ENCODE peak calls at places on chromosome 5, in five cellular contexts. B is Right ventricle myocardium inferior; L is effector memory CD8-positive, alpha-beta T cell; F is mesothelial cell of epicardium; A is hepatic stellate cell. Z is an unnamed sample.

GRCh38 chr5:149375434-149375833 is 3.7 kb downstream of the IL17B start:
- DNase-seq in B (no peak), L (no peak), F (no peak), A (no peak), Z (no peak)

GRCh38 chr5:72183231-72183630 is 76.0 kb downstream of the MAP1B start:
- DNase-seq in B (no peak), L (no peak), F (no peak), A (no peak), Z (no peak)

GRCh38 chr5:34486160-34486765 is 169.9 kb upstream of the RAI14 start:
- DNase-seq in B (peak), L (peak), F (peak), A (peak), Z (peak)

GRCh38 chr5:75055727-75056144 is 3.4 kb upstream of the GCNT4 start:
- DNase-seq in B (no peak), L (no peak), F (no peak), A (peak), Z (no peak)

GRCh38 chr5:129511291-129511690 is 51.2 kb downstream of the ADAMTS19 start:
- DNase-seq in B (no peak), L (no peak), F (no peak), A (no peak), Z (no peak)

GRCh38 chr5:24749701-24750100 is 104.9 kb upstream of the CDH10 start:
- DNase-seq in B (no peak), L (no peak), F (no peak), A (no peak), Z (no peak)

GRCh38 chr5:75051217-75051751 is 1.1 kb downstream of the GCNT4 start:
- DNase-seq in B (no peak), L (peak), F (no peak), A (no peak), Z (no peak)

GRCh38 chr5:96381526-96381925 is 51.5 kb downstream of the PCSK1 start:
- DNase-seq in B (no peak), L (no peak), F (no peak), A (no peak), Z (no peak)

GRCh38 chr5:43602818-43603534 is at the start of gene NNT:
- DNase-seq in B (peak), L (peak), F (peak), A (peak), Z (peak)

GRCh38 chr5:137778772-137779564 is 24.8 kb upstream of the HNRNPA0 start:
- DNase-seq in B (no peak), L (no peak), F (no peak), A (no peak), Z (no peak)

GRCh38 chr5:113204525-113205161 is 228.0 kb downstream of the DCP2 start:
- DNase-seq in B (peak), L (no peak), F (no peak), A (no peak), Z (peak)

GRCh38 chr5:23996525-23996924 is 489.1 kb downstream of the PRDM9 start:
- DNase-seq in B (no peak), L (no peak), F (no peak), A (no peak), Z (no peak)

GRCh38 chr5:66680804-66681203 is 84.6 kb downstream of the MAST4 start:
- DNase-seq in B (no peak), L (no peak), F (no peak), A (no peak), Z (no peak)

GRCh38 chr5:3509290-3509689 is 86.3 kb upstream of the IRX1 start:
- DNase-seq in B (no peak), L (no peak), F (no peak), A (no peak), Z (no peak)

GRCh38 chr5:149037819-149038218 is 25.0 kb downstream of the SH3TC2 start:
- DNase-seq in B (no peak), L (no peak), F (no peak), A (no peak), Z (no peak)

GRCh38 chr5:135441919-135442318 is 5.2 kb downstream of the DCANP1 start:
- DNase-seq in B (no peak), L (no peak), F (no peak), A (no peak), Z (no peak)

GRCh38 chr5:95788493-95788892 is 34.0 kb downstream of the GLRX start:
- DNase-seq in B (no peak), L (no peak), F (no peak), A (no peak), Z (no peak)

GRCh38 chr5:146447734-146448380 is 724 bp downstream of the TCERG1 start:
- DNase-seq in B (no peak), L (no peak), F (no peak), A (no peak), Z (no peak)

GRCh38 chr5:90386099-90386710 is 23.4 kb downstream of the CETN3 start:
- DNase-seq in B (no peak), L (no peak), F (no peak), A (no peak), Z (no peak)

GRCh38 chr5:18072600-18072999 is 438.3 kb downstream of the TAF11L14 start:
- DNase-seq in B (no peak), L (no peak), F (no peak), A (no peak), Z (no peak)

GRCh38 chr5:153937661-153938060 is 101.0 kb downstream of the FAM114A2 start:
- DNase-seq in B (no peak), L (no peak), F (no peak), A (no peak), Z (no peak)

GRCh38 chr5:133680830-133681555 is 68.7 kb upstream of the FSTL4 start:
- DNase-seq in B (no peak), L (no peak), F (no peak), A (no peak), Z (no peak)

GRCh38 chr5:66207800-66208561 is 63.9 kb downstream of the SREK1 start:
- DNase-seq in B (no peak), L (no peak), F (no peak), A (no peak), Z (no peak)

GRCh38 chr5:95973793-95974325 is 12.2 kb upstream of the ELL2 start:
- DNase-seq in B (no peak), L (peak), F (no peak), A (no peak), Z (no peak)

GRCh38 chr5:132079619-132080018 is 6.0 kb downstream of the CSF2 start:
- DNase-seq in B (no peak), L (no peak), F (no peak), A (no peak), Z (no peak)

GRCh38 chr5:34686762-34687268 is 30.7 kb downstream of the RAI14 start:
- DNase-seq in B (peak), L (no peak), F (no peak), A (peak), Z (peak)

GRCh38 chr5:119187776-119188529 is 117.1 kb downstream of the DMXL1 start:
- DNase-seq in B (no peak), L (peak), F (no peak), A (no peak), Z (no peak)

GRCh38 chr5:26719824-26720223 is 318.6 kb downstream of the CDH9 start:
- DNase-seq in B (no peak), L (no peak), F (no peak), A (no peak), Z (no peak)

GRCh38 chr5:58080573-58080972 is 379.3 kb downstream of the PLK2 start:
- DNase-seq in B (no peak), L (no peak), F (no peak), A (no peak), Z (no peak)

GRCh38 chr5:152593388-152593787 is 188.3 kb upstream of the NMUR2 start:
- DNase-seq in B (no peak), L (no peak), F (no peak), A (no peak), Z (no peak)

GRCh38 chr5:58043607-58043945 is 416.3 kb downstream of the PLK2 start:
- DNase-seq in B (no peak), L (no peak), F (no peak), A (no peak), Z (no peak)

GRCh38 chr5:108380531-108381021 is 1.3 kb downstream of the FBXL17 start:
- DNase-seq in B (peak), L (peak), F (peak), A (peak), Z (no peak)

GRCh38 chr5:38258319-38259061 is at the start of gene EGFLAM:
- DNase-seq in B (no peak), L (no peak), F (peak), A (no peak), Z (no peak)

GRCh38 chr5:35035271-35035670 is 12.5 kb downstream of the AGXT2 start:
- DNase-seq in B (no peak), L (no peak), F (no peak), A (no peak), Z (no peak)

Z was measured in omental fat pad.